ENCODE peak calls at places on chromosome 17, in five cellular contexts. One of them, this sample, is unnamed.
A peak's percentile ranks its signal among the peaks of the same experiment; 100 is the strongest.

GRCh38 chr17:65401581-65401980 is 159.9 kb downstream of the AXIN2 start:
- DNase-seq in mammary epithelial cell: no peak
- DNase-seq in IMR-90: no peak
- DNase-seq in GM23248: no peak
- DNase-seq in H1: no peak
- DNase-seq in this sample: no peak

GRCh38 chr17:63635787-63636186 is 13.6 kb downstream of the MAP3K3 start:
- DNase-seq in IMR-90: no peak
- DNase-seq in H1: no peak
- DNase-seq in GM23248: no peak
- DNase-seq in mammary epithelial cell: no peak
- DNase-seq in this sample: no peak

GRCh38 chr17:1379930-1380313 is 20.1 kb downstream of the YWHAE start:
- DNase-seq in H1: no peak
- DNase-seq in mammary epithelial cell: peak; percentile 43
- DNase-seq in IMR-90: no peak
- DNase-seq in GM23248: peak; percentile 50
- DNase-seq in this sample: no peak

GRCh38 chr17:5580367-5580766 is 3.9 kb downstream of the NLRP1 start:
- DNase-seq in mammary epithelial cell: no peak
- DNase-seq in IMR-90: peak; percentile 35
- DNase-seq in H1: no peak
- DNase-seq in GM23248: peak; percentile 63
- DNase-seq in this sample: peak; percentile 73

GRCh38 chr17:34366051-34366450 is 3.0 kb upstream of the CCL1 start:
- DNase-seq in GM23248: no peak
- DNase-seq in H1: no peak
- DNase-seq in IMR-90: no peak
- DNase-seq in mammary epithelial cell: no peak
- DNase-seq in this sample: no peak

GRCh38 chr17:30290696-30291570 is 811 bp downstream of the BLMH start:
- DNase-seq in mammary epithelial cell: peak; percentile 85
- DNase-seq in GM23248: peak; percentile 65
- DNase-seq in H1: no peak
- DNase-seq in IMR-90: peak; percentile 21
- DNase-seq in this sample: peak; percentile 66

GRCh38 chr17:70945386-70945785 is 776.1 kb downstream of the KCNJ2 start:
- DNase-seq in mammary epithelial cell: no peak
- DNase-seq in H1: no peak
- DNase-seq in GM23248: peak; percentile 9
- DNase-seq in IMR-90: no peak
- DNase-seq in this sample: no peak

GRCh38 chr17:40582328-40582901 is 17.1 kb upstream of the CCR7 start:
- DNase-seq in GM23248: no peak
- DNase-seq in IMR-90: no peak
- DNase-seq in H1: no peak
- DNase-seq in mammary epithelial cell: peak; percentile 81
- DNase-seq in this sample: no peak

GRCh38 chr17:70808596-70808995 is 639.3 kb downstream of the KCNJ2 start:
- DNase-seq in GM23248: no peak
- DNase-seq in IMR-90: no peak
- DNase-seq in mammary epithelial cell: peak; percentile 8
- DNase-seq in H1: no peak
- DNase-seq in this sample: no peak

GRCh38 chr17:57955183-57955952 is at the start of gene CUEDC1:
- DNase-seq in mammary epithelial cell: peak; percentile 34
- DNase-seq in IMR-90: peak; percentile 39
- DNase-seq in H1: no peak
- DNase-seq in GM23248: peak; percentile 88
- DNase-seq in this sample: peak; percentile 90

GRCh38 chr17:40730974-40731373 is 24.2 kb downstream of the KRT25 start:
- DNase-seq in H1: no peak
- DNase-seq in mammary epithelial cell: no peak
- DNase-seq in GM23248: no peak
- DNase-seq in IMR-90: no peak
- DNase-seq in this sample: no peak

GRCh38 chr17:43020789-43021738 is 1.1 kb downstream of the VAT1 start:
- DNase-seq in H1: no peak
- DNase-seq in GM23248: peak; percentile 89
- DNase-seq in mammary epithelial cell: peak; percentile 47
- DNase-seq in IMR-90: peak; percentile 50
- DNase-seq in this sample: peak; percentile 80

GRCh38 chr17:27239046-27239445 is 54.9 kb upstream of the WSB1 start:
- DNase-seq in GM23248: no peak
- DNase-seq in H1: no peak
- DNase-seq in IMR-90: no peak
- DNase-seq in mammary epithelial cell: no peak
- DNase-seq in this sample: no peak

GRCh38 chr17:4208228-4208627 is 55.6 kb downstream of the ANKFY1 start:
- DNase-seq in mammary epithelial cell: no peak
- DNase-seq in GM23248: peak; percentile 85
- DNase-seq in H1: no peak
- DNase-seq in IMR-90: peak; percentile 28
- DNase-seq in this sample: peak; percentile 80

GRCh38 chr17:17926036-17926435 is 46.2 kb downstream of the TOM1L2 start:
- DNase-seq in GM23248: no peak
- DNase-seq in mammary epithelial cell: no peak
- DNase-seq in IMR-90: no peak
- DNase-seq in H1: no peak
- DNase-seq in this sample: no peak

GRCh38 chr17:14474591-14474990 is 173.7 kb downstream of the HS3ST3B1 start:
- DNase-seq in mammary epithelial cell: no peak
- DNase-seq in IMR-90: no peak
- DNase-seq in GM23248: no peak
- DNase-seq in H1: no peak
- DNase-seq in this sample: no peak

GRCh38 chr17:74836191-74836590 is 23.5 kb downstream of the GRIN2C start:
- DNase-seq in H1: no peak
- DNase-seq in mammary epithelial cell: no peak
- DNase-seq in IMR-90: no peak
- DNase-seq in GM23248: no peak
- DNase-seq in this sample: no peak

DNA sequence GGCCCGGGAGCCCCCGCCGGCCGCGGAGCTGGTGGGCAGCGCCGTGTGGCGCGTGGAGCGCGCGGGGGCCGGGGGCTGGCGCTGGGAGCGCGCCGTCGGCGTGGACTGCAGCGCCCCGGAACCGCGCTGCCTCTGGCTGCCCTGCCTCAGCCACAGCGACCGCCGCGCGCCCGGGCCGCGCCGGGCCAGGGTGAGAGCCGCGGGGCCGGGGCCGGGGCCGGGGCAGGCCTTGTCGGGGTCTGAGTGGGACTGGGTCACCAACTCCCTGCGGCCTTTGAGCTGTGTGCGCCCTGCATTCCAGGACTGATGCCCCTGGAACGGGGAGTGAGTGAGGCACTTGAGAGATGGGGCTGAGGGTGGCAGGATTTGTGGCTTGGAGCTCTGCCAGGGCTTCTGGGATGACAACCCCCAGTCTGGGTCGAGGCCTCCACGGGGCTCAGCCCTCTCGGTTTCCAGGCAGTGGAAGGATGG is 25.7 kb downstream of the ARHGAP23 start:
- DNase-seq in H1: no peak
- DNase-seq in mammary epithelial cell: no peak
- DNase-seq in GM23248: peak; percentile 62
- DNase-seq in IMR-90: peak; percentile 38
- DNase-seq in this sample: peak; percentile 73
- H3K27me3 ChIP-seq in H1: no peaks in the 10 kb centered on the region
- H3K27me3 ChIP-seq in mammary epithelial cell: no peaks in the 10 kb centered on the region
- H3K27me3 ChIP-seq in GM23248: no peaks in the 10 kb centered on the region
- H3K27me3 ChIP-seq in IMR-90: no peaks in the 10 kb centered on the region
- H3K27me3 ChIP-seq in this sample: no peaks in the 10 kb centered on the region

GRCh38 chr17:8163978-8164814 is 1.4 kb upstream of the VAMP2 start:
- DNase-seq in H1: no peak
- DNase-seq in IMR-90: peak; percentile 59
- DNase-seq in GM23248: peak; percentile 87
- DNase-seq in mammary epithelial cell: no peak
- DNase-seq in this sample: peak; percentile 34
- H3K4me3 ChIP-seq in H1: peak overlapping the region; percentile 97
- H3K4me3 ChIP-seq in IMR-90: no peak overlapping the region
- H3K4me3 ChIP-seq in GM23248: peak overlapping the region; percentile 8
- H3K4me3 ChIP-seq in mammary epithelial cell: no peak overlapping the region
- H3K4me3 ChIP-seq in this sample: no peak overlapping the region

GRCh38 chr17:29039764-29040598 is 3.0 kb upstream of the PIPOX start:
- DNase-seq in IMR-90: peak; percentile 80
- DNase-seq in H1: no peak
- DNase-seq in mammary epithelial cell: peak; percentile 72
- DNase-seq in GM23248: peak; percentile 78
- DNase-seq in this sample: peak; percentile 83
- H3K9ac ChIP-seq in IMR-90: no peak overlapping the region
- H3K9ac ChIP-seq in H1: no peak overlapping the region
- H3K9ac ChIP-seq in mammary epithelial cell: no peak overlapping the region
- H3K9ac ChIP-seq in GM23248: no peak overlapping the region
- H3K9ac ChIP-seq in this sample: no peak overlapping the region

GRCh38 chr17:80527016-80527645 is 17.5 kb upstream of the RPTOR start:
- DNase-seq in mammary epithelial cell: peak; percentile 76
- DNase-seq in GM23248: peak; percentile 60
- DNase-seq in H1: no peak
- DNase-seq in IMR-90: peak; percentile 62
- DNase-seq in this sample: peak; percentile 17
- H3K27me3 ChIP-seq in mammary epithelial cell: no peaks in the 10 kb centered on the region
- H3K27me3 ChIP-seq in GM23248: peaks cover 5% of the 10 kb centered on the region
- H3K27me3 ChIP-seq in H1: no peaks in the 10 kb centered on the region
- H3K27me3 ChIP-seq in IMR-90: peaks cover 3% of the 10 kb centered on the region
- H3K27me3 ChIP-seq in this sample: peaks cover 21% of the 10 kb centered on the region

GRCh38 chr17:77370536-77370935 is 229.8 kb downstream of the SEC14L1 start:
- DNase-seq in mammary epithelial cell: no peak
- DNase-seq in H1: no peak
- DNase-seq in IMR-90: no peak
- DNase-seq in GM23248: no peak
- DNase-seq in this sample: no peak

GRCh38 chr17:77373298-77374169 is 232.8 kb downstream of the SEC14L1 start:
- DNase-seq in GM23248: peak; percentile 73
- DNase-seq in mammary epithelial cell: no peak
- DNase-seq in IMR-90: no peak
- DNase-seq in H1: no peak
- DNase-seq in this sample: peak; percentile 59

GRCh38 chr17:77372444-77373297 is 231.9 kb downstream of the SEC14L1 start:
- DNase-seq in GM23248: peak; percentile 80
- DNase-seq in IMR-90: peak; percentile 87
- DNase-seq in mammary epithelial cell: peak; percentile 54
- DNase-seq in H1: peak; percentile 59
- DNase-seq in this sample: peak; percentile 94

GRCh38 chr17:77371117-77371887 is 230.5 kb downstream of the SEC14L1 start:
- DNase-seq in IMR-90: peak; percentile 50
- DNase-seq in H1: no peak
- DNase-seq in GM23248: peak; percentile 71
- DNase-seq in mammary epithelial cell: no peak
- DNase-seq in this sample: peak; percentile 79

DNA sequence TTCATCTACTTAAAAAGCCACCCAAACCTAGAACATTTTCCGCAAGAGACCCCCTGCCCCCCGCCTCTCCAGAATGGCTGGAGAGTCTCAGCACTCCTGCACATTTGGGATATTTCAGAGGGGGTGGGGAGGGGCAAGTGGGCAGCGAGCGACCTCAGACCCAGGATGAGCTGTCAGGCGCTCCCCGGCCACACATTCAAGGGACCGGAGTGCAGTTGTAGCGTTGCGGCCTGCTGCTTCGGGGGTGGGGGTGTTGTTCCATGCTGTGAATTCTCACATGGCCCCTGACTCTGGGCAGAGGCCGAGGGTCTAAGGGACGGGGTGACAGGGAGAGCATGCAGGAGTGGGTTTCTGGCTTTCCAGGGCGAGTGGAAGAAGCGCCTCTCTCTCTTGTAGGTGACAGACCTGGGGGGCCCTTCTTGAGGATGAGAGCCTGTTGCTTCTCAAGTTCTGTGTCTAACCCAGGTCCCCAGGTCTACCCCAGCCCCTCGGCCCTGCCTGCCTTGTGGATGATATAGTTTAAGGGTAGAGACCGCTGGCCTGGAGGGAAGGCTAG is 231.2 kb downstream of the SEC14L1 start:
- DNase-seq in H1: no peak
- DNase-seq in IMR-90: no peak
- DNase-seq in mammary epithelial cell: no peak
- DNase-seq in GM23248: no peak
- DNase-seq in this sample: no peak
- H3K4me3 ChIP-seq in H1: peak overlapping the region; percentile 81
- H3K4me3 ChIP-seq in IMR-90: peak overlapping the region; percentile 78
- H3K4me3 ChIP-seq in mammary epithelial cell: no peak overlapping the region
- H3K4me3 ChIP-seq in GM23248: peak overlapping the region; percentile 75
- H3K4me3 ChIP-seq in this sample: peak overlapping the region; percentile 73